ENCODE peak calls at places on chromosome 12, in five cellular contexts. C is kidney, H is type B pancreatic cell, B is astrocyte of the spinal cord, Z is fibroblast of the aortic adventitia. E is an unnamed sample.

GRCh38 chr12:65879878-65880277 is 55.6 kb downstream of the HMGA2 start:
- DNase-seq in Z (peak; percentile 85), C (no peak), B (peak; percentile 94), H (no peak), E (no peak)

GRCh38 chr12:88756153-88756552 is 175.9 kb upstream of the KITLG start:
- DNase-seq in Z (no peak), C (no peak), B (no peak), H (no peak), E (no peak)

GRCh38 chr12:83468988-83469908 is 782.5 kb downstream of the TMTC2 start:
- DNase-seq in C (no peak), H (no peak), B (peak; percentile 5), Z (no peak), E (no peak)

GRCh38 chr12:118145798-118146156 is 9.9 kb downstream of the PEBP1 start:
- DNase-seq in H (no peak), C (no peak), Z (no peak), B (no peak), E (no peak)

GRCh38 chr12:79262938-79263337 is 398.4 kb downstream of the SYT1 start:
- DNase-seq in Z (peak; percentile 16), C (no peak), H (no peak), B (peak; percentile 36), E (no peak)

GRCh38 chr12:7694556-7694955 is 1.0 kb downstream of the GDF3 start:
- DNase-seq in H (no peak), B (no peak), Z (no peak), C (no peak), E (no peak)

GRCh38 chr12:105378821-105379400 is 48.4 kb downstream of the C12orf75 start:
- DNase-seq in C (no peak), Z (peak; percentile 8), B (no peak), H (no peak), E (no peak)

GRCh38 chr12:52230364-52231281 is 2.4 kb upstream of the KRT7 start:
- DNase-seq in H (no peak), C (peak; percentile 85), Z (peak; percentile 90), B (peak; percentile 67), E (no peak)

GRCh38 chr12:57614178-57614947 is 3.1 kb downstream of the ARHGEF25 start:
- DNase-seq in B (no peak), Z (peak; percentile 29), H (no peak), C (peak; percentile 45), E (peak; percentile 49)

GRCh38 chr12:116958402-116959197 is 47.9 kb downstream of the FBXW8 start:
- DNase-seq in B (peak; percentile 34), H (no peak), C (no peak), Z (peak; percentile 23), E (peak; percentile 4)

GRCh38 chr12:5493018-5493417 is 61.1 kb downstream of the NTF3 start:
- DNase-seq in C (no peak), B (no peak), H (no peak), Z (no peak), E (no peak)

GRCh38 chr12:3330976-3331375 is 160.0 kb upstream of the PRMT8 start:
- DNase-seq in C (peak; percentile 44), H (no peak), Z (no peak), B (no peak), E (no peak)

GRCh38 chr12:3332190-3332589 is 158.8 kb upstream of the PRMT8 start:
- DNase-seq in Z (peak; percentile 9), B (no peak), C (no peak), H (no peak), E (no peak)

GRCh38 chr12:3335078-3335487 is 155.9 kb upstream of the PRMT8 start:
- DNase-seq in C (no peak), B (no peak), H (no peak), Z (no peak), E (no peak)

GRCh38 chr12:3333991-3334391 is 157.0 kb upstream of the PRMT8 start:
- DNase-seq in B (no peak), Z (no peak), H (no peak), C (no peak), E (no peak)

GRCh38 chr12:3333583-3333982 is 157.4 kb upstream of the PRMT8 start:
- DNase-seq in Z (no peak), B (no peak), H (no peak), C (no peak), E (no peak)
- TF ChIP-seq CTCF in Z (no peak), B (no peak), H (no peak), C (no peak), E (no peak)

GRCh38 chr12:54460317-54460935 is 13.0 kb downstream of the GTSF1 start:
- DNase-seq in H (no peak), B (no peak), C (no peak), Z (no peak), E (no peak)
- TF ChIP-seq CTCF in H (no peak), B (no peak), C (no peak), Z (no peak), E (no peak)

GRCh38 chr12:91272456-91273063 is 89.9 kb upstream of the DCN start:
- DNase-seq in Z (peak; percentile 27), C (peak; percentile 90), B (peak; percentile 85), H (no peak), E (no peak)

GRCh38 chr12:91276529-91276928 is 93.9 kb upstream of the DCN start:
- DNase-seq in C (no peak), Z (peak; percentile 4), H (no peak), B (no peak), E (no peak)

GRCh38 chr12:91274886-91275285 is 92.3 kb upstream of the DCN start:
- DNase-seq in Z (peak; percentile 76), B (peak; percentile 78), C (no peak), H (no peak), E (no peak)

DNA sequence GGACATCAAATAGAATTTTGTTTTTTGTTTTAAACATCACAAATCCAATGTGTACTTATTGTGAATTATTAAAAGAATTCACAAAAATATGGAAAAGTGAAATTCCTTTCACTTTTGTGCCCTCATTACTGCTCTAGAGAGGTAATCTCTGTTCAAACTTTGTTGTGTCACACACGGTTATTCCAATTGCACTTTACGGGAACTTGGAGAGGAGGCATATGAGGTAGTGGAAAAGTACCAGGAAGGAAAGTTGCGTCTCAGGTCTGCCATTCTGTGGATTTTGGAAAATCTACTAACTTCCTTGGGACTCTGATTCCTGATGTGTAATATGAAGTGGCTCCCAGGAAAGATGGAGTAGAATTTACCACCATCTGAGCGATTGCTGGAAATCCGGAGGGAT is 90.9 kb upstream of the DCN start:
- DNase-seq in H (no peak), B (no peak), Z (no peak), C (no peak), E (no peak)
- TF ChIP-seq CTCF in H (no peak), B (no peak), Z (no peak), C (no peak), E (no peak)

GRCh38 chr12:47817272-47818006 is 2.3 kb downstream of the HDAC7 start:
- DNase-seq in B (no peak), H (no peak), Z (no peak), C (peak; percentile 62), E (peak; percentile 32)
- TF ChIP-seq CTCF in B (peak; percentile 41), H (peak; percentile 19), Z (peak; percentile 44), C (no peak), E (peak; percentile 36)

GRCh38 chr12:120468846-120469449 is 600 bp downstream of the SRSF9 start:
- DNase-seq in B (peak; percentile 29), H (peak; percentile 69), Z (no peak), C (peak; percentile 89), E (peak; percentile 64)
- TF ChIP-seq CTCF in B (no peak), H (no peak), Z (no peak), C (no peak), E (no peak)

GRCh38 chr12:47783821-47784819 is 11.1 kb downstream of the SLC48A1 start:
- DNase-seq in H (no peak), Z (no peak), C (peak; percentile 68), B (no peak), E (no peak)

GRCh38 chr12:47779943-47780504 is 7.0 kb downstream of the SLC48A1 start:
- DNase-seq in H (no peak), C (peak; percentile 64), B (no peak), Z (no peak), E (no peak)

GRCh38 chr12:47781479-47782371 is 8.7 kb downstream of the SLC48A1 start:
- DNase-seq in C (peak; percentile 69), B (no peak), H (no peak), Z (no peak), E (no peak)

GRCh38 chr12:47783024-47783755 is 10.2 kb downstream of the SLC48A1 start:
- DNase-seq in Z (no peak), H (no peak), C (peak; percentile 71), B (no peak), E (no peak)

DNA sequence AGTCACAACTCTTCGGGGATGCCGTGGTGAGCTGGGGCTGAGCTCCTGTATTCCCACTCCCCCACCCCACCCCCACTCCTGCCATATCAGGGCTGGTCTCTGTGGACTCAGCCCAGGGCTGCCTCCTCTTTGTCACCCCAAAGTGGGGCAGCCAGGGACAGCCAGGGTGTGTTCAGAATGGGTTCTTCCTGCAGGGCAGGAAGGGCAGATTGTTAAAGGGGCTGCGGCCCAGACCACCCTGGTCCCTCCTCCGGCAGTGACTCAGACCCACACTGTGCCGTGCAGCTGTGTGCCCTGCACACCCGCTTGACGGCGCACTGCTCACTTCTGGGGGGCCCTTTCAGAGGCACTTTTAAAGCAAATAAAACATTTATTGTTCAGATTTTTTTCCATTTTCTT is 9.3 kb downstream of the SLC48A1 start:
- DNase-seq in H (no peak), C (peak; percentile 71), B (no peak), Z (no peak), E (no peak)
- TF ChIP-seq CTCF in H (no peak), C (no peak), B (no peak), Z (no peak), E (no peak)

GRCh38 chr12:39627914-39628313 is 8.3 kb upstream of the ABCD2 start:
- DNase-seq in C (no peak), H (no peak), Z (no peak), B (no peak), E (peak; percentile 36)

GRCh38 chr12:39628836-39629235 is 9.2 kb upstream of the ABCD2 start:
- DNase-seq in C (no peak), Z (no peak), H (no peak), B (no peak), E (no peak)

GRCh38 chr12:39638178-39638577 is 18.6 kb upstream of the ABCD2 start:
- DNase-seq in H (no peak), C (no peak), Z (no peak), B (no peak), E (no peak)

DNA sequence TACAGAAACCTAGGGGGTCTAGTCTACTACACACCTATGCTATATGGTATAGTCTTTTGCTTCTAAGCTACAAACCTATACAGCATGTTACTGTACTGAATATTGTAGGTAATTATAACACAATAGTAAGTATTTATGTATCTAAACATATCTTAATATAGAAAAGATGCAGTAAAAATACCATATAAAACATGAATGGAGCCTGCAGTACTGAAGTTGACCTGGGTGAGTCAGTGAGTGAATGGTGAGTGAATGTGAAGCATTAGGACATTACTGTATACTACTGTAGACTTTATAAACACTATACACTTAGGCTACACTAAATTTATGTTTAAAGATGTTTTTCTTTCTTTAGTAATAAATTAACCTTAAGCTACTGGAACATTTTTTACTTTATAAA is 13.1 kb upstream of the ABCD2 start:
- DNase-seq in C (no peak), B (no peak), H (no peak), Z (no peak), E (no peak)
- TF ChIP-seq CTCF in C (no peak), B (no peak), H (peak; percentile 54), Z (no peak), E (no peak)

DNA sequence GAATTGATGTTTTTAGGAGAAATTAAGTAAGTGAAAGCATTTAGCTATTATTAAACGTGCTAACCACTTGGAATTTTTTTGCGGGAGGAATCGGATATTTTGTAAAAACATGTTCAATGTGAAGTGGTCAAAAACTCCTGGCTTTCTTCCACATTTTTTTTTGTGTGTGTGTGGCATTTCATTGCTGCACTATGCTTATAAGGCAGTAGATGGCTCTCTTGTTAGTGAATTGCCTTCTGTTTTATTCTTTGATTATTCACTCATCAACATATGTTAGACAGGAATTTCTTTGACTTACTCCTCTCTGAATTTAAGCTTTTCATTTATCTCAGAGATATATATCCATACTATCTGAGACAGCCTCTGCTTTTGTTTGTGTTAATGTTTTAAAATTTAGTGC is 71.3 kb downstream of the DERA start:
- DNase-seq in Z (peak; percentile 75), C (no peak), H (no peak), B (peak; percentile 62), E (no peak)
- TF ChIP-seq CTCF in Z (peak; percentile 71), C (peak; percentile 57), H (peak; percentile 57), B (peak; percentile 62), E (no peak)

E was measured in activated CD8-positive, alpha-beta T cell treated with anti-CD3 and anti-CD28 coated beads for 36 hours.